ENCODE peak calls at places on chromosome 18, in five cellular contexts. R is HCEC 1CT, I is left lobe of liver, L is bronchial epithelial cell, V is H9. K is an unnamed sample.

GRCh38 chr18:3604626-3605408 is 154.8 kb downstream of the TGIF1 start:
- DNase-seq in L (peak; percentile 96), R (peak; percentile 96), V (no peak), I (no peak), K (no peak)

GRCh38 chr18:51537487-51537886 is 340.0 kb upstream of the MEX3C start:
- DNase-seq in L (peak; percentile 69), I (no peak), V (peak; percentile 78), R (no peak), K (peak; percentile 54)

GRCh38 chr18:48719988-48720654 is 181.3 kb downstream of the CTIF start:
- DNase-seq in R (no peak), L (no peak), I (no peak), V (no peak), K (no peak)

GRCh38 chr18:80166240-80166639 is 57.2 kb downstream of the ADNP2 start:
- DNase-seq in V (no peak), I (no peak), L (no peak), R (no peak), K (no peak)

GRCh38 chr18:30183766-30184165 is 858.8 kb downstream of the DSC3 start:
- DNase-seq in V (no peak), I (no peak), L (no peak), R (no peak), K (no peak)

GRCh38 chr18:11366410-11366809 is 217.0 kb upstream of the PIEZO2 start:
- DNase-seq in R (peak; percentile 20), L (no peak), V (no peak), I (no peak), K (no peak)

GRCh38 chr18:55998071-55998522 is 410.1 kb upstream of the TCF4 start:
- DNase-seq in R (peak; percentile 17), L (peak; percentile 31), V (peak; percentile 41), I (no peak), K (peak; percentile 41)

GRCh38 chr18:79915161-79916127 is 36.0 kb downstream of the SLC66A2 start:
- DNase-seq in L (no peak), V (peak; percentile 39), I (no peak), R (no peak), K (no peak)

GRCh38 chr18:36348971-36349417 is 51.5 kb downstream of the FHOD3 start:
- DNase-seq in V (no peak), R (no peak), I (no peak), L (no peak), K (no peak)

GRCh38 chr18:64436111-64436510 is 287.2 kb upstream of the LINC00305 start:
- DNase-seq in L (no peak), R (no peak), V (no peak), I (no peak), K (no peak)

GRCh38 chr18:63160172-63160995 is 159.2 kb downstream of the BCL2 start:
- DNase-seq in R (no peak), I (no peak), V (no peak), L (peak; percentile 40), K (no peak)

GRCh38 chr18:58611471-58612131 is 17.3 kb downstream of the ALPK2 start:
- DNase-seq in I (peak; percentile 21), L (peak; percentile 47), V (peak; percentile 61), R (no peak), K (no peak)

GRCh38 chr18:39513187-39513586 is 1947.6 kb upstream of the CELF4 start:
- DNase-seq in V (no peak), R (no peak), I (no peak), L (no peak), K (no peak)

GRCh38 chr18:26185267-26185666 is 41.0 kb upstream of the TAF4B start:
- DNase-seq in R (peak; percentile 7), L (peak; percentile 8), I (no peak), V (no peak), K (no peak)

GRCh38 chr18:51726614-51727013 is 529.1 kb upstream of the MEX3C start:
- DNase-seq in V (no peak), L (no peak), R (no peak), I (no peak), K (no peak)

GRCh38 chr18:5073026-5073944 is 123.8 kb downstream of the AKAIN1 start:
- DNase-seq in L (peak; percentile 30), V (peak; percentile 38), R (peak; percentile 3), I (no peak), K (no peak)

GRCh38 chr18:58793361-58793760 is 71.3 kb upstream of the ZNF532 start:
- DNase-seq in L (peak; percentile 97), V (no peak), I (no peak), R (peak; percentile 77), K (no peak)

GRCh38 chr18:48800877-48801727 is 149.7 kb downstream of the SMAD7 start:
- DNase-seq in I (peak; percentile 44), V (peak; percentile 11), L (no peak), R (peak; percentile 16), K (no peak)

GRCh38 chr18:9763876-9764605 is 55.9 kb downstream of the RAB31 start:
- DNase-seq in L (no peak), I (no peak), R (no peak), V (no peak), K (no peak)

GRCh38 chr18:13440277-13441248 is 222.0 kb downstream of the LDLRAD4 start:
- DNase-seq in R (no peak), I (no peak), L (no peak), V (no peak), K (no peak)

GRCh38 chr18:32777049-32777448 is 4.2 kb upstream of the KLHL14 start:
- DNase-seq in L (peak; percentile 46), I (no peak), R (no peak), V (no peak), K (no peak)

GRCh38 chr18:33821503-33821902 is 243.5 kb downstream of the ASXL3 start:
- DNase-seq in L (peak; percentile 96), R (peak; percentile 39), I (no peak), V (no peak), K (no peak)

GRCh38 chr18:76973512-76974302 is 151.3 kb downstream of the ZNF236 start:
- DNase-seq in L (no peak), R (no peak), I (peak; percentile 35), V (no peak), K (no peak)

GRCh38 chr18:28767781-28768211 is 590.9 kb upstream of the CDH2 start:
- DNase-seq in I (no peak), R (peak; percentile 91), V (no peak), L (peak; percentile 78), K (no peak)

GRCh38 chr18:47601608-47602272 is 328.7 kb downstream of the SMAD2 start:
- DNase-seq in I (no peak), V (peak; percentile 30), L (no peak), R (no peak), K (no peak)

GRCh38 chr18:23826850-23827620 is 137.8 kb downstream of the LAMA3 start:
- DNase-seq in V (no peak), L (peak; percentile 72), R (no peak), I (no peak), K (no peak)